ENCODE peak calls at places on chromosome 17, in five cellular contexts. One of them, this sample, is unnamed.

GRCh38 chr17:37050905-37051304 is 102.2 kb downstream of the AATF start:
- DNase-seq in lower leg skin: no peak
- DNase-seq in B cell: no peak
- DNase-seq in heart left ventricle: no peak
- DNase-seq in AG10803: no peak
- DNase-seq in this sample: no peak

GRCh38 chr17:37278247-37278894 is 97.4 kb upstream of the C17orf78 start:
- DNase-seq in lower leg skin: no peak
- DNase-seq in B cell: no peak
- DNase-seq in heart left ventricle: no peak
- DNase-seq in AG10803: no peak
- DNase-seq in this sample: no peak

GRCh38 chr17:59893617-59894100 is 738 bp downstream of the RPS6KB1 start:
- DNase-seq in lower leg skin: no peak
- DNase-seq in B cell: no peak
- DNase-seq in heart left ventricle: peak; percentile 41
- DNase-seq in AG10803: peak; percentile 12
- DNase-seq in this sample: no peak

GRCh38 chr17:57296231-57296630 is 39.9 kb downstream of the MSI2 start:
- DNase-seq in lower leg skin: no peak
- DNase-seq in B cell: no peak
- DNase-seq in heart left ventricle: no peak
- DNase-seq in AG10803: no peak
- DNase-seq in this sample: no peak

GRCh38 chr17:1650731-1651558 is 1.3 kb upstream of the RILP start:
- DNase-seq in lower leg skin: no peak
- DNase-seq in B cell: no peak
- DNase-seq in heart left ventricle: peak; percentile 33
- DNase-seq in AG10803: no peak
- DNase-seq in this sample: peak; percentile 79

GRCh38 chr17:43858201-43858600 is 11.2 kb downstream of the CD300LG start:
- DNase-seq in lower leg skin: no peak
- DNase-seq in B cell: no peak
- DNase-seq in heart left ventricle: no peak
- DNase-seq in AG10803: no peak
- DNase-seq in this sample: no peak

GRCh38 chr17:74147966-74148365 is 55.5 kb upstream of the RPL38 start:
- DNase-seq in lower leg skin: no peak
- DNase-seq in B cell: no peak
- DNase-seq in heart left ventricle: no peak
- DNase-seq in AG10803: no peak
- DNase-seq in this sample: no peak

GRCh38 chr17:71455219-71455618 is 665.6 kb upstream of the SOX9 start:
- DNase-seq in lower leg skin: no peak
- DNase-seq in B cell: no peak
- DNase-seq in heart left ventricle: no peak
- DNase-seq in AG10803: no peak
- DNase-seq in this sample: no peak

GRCh38 chr17:72362466-72363335 is 241.9 kb downstream of the SOX9 start:
- DNase-seq in lower leg skin: no peak
- DNase-seq in B cell: no peak
- DNase-seq in heart left ventricle: no peak
- DNase-seq in AG10803: peak; percentile 76
- DNase-seq in this sample: no peak

GRCh38 chr17:6374761-6375312 is 60.1 kb downstream of the AIPL1 start:
- DNase-seq in lower leg skin: no peak
- DNase-seq in B cell: no peak
- DNase-seq in heart left ventricle: no peak
- DNase-seq in AG10803: peak; percentile 5
- DNase-seq in this sample: no peak

GRCh38 chr17:72101526-72101925 is 19.3 kb upstream of the SOX9 start:
- DNase-seq in lower leg skin: no peak
- DNase-seq in B cell: no peak
- DNase-seq in heart left ventricle: no peak
- DNase-seq in AG10803: no peak
- DNase-seq in this sample: no peak

GRCh38 chr17:8185580-8186445 is 4.2 kb downstream of the BORCS6 start:
- DNase-seq in lower leg skin: peak; percentile 92
- DNase-seq in B cell: peak; percentile 91
- DNase-seq in heart left ventricle: peak; percentile 77
- DNase-seq in AG10803: peak; percentile 61
- DNase-seq in this sample: peak; percentile 94

GRCh38 chr17:45127583-45128300 is 4.6 kb downstream of the PLCD3 start:
- DNase-seq in lower leg skin: no peak
- DNase-seq in B cell: no peak
- DNase-seq in heart left ventricle: peak; percentile 78
- DNase-seq in AG10803: peak; percentile 60
- DNase-seq in this sample: peak; percentile 90

GRCh38 chr17:79811036-79811887 is 14.4 kb upstream of the CBX8 start:
- DNase-seq in lower leg skin: no peak
- DNase-seq in B cell: peak; percentile 60
- DNase-seq in heart left ventricle: no peak
- DNase-seq in AG10803: no peak
- DNase-seq in this sample: peak; percentile 66
- TF ChIP-seq CTCF in lower leg skin: no peak
- TF ChIP-seq CTCF in B cell: peak; percentile 17
- TF ChIP-seq CTCF in heart left ventricle: peak; percentile 62
- TF ChIP-seq CTCF in AG10803: peak; percentile 37
- TF ChIP-seq CTCF in this sample: peak; percentile 34

GRCh38 chr17:14690704-14691103 is 389.8 kb downstream of the HS3ST3B1 start:
- DNase-seq in lower leg skin: no peak
- DNase-seq in B cell: no peak
- DNase-seq in heart left ventricle: no peak
- DNase-seq in AG10803: no peak
- DNase-seq in this sample: no peak

GRCh38 chr17:14693382-14693781 is 392.5 kb downstream of the HS3ST3B1 start:
- DNase-seq in lower leg skin: no peak
- DNase-seq in B cell: no peak
- DNase-seq in heart left ventricle: no peak
- DNase-seq in AG10803: no peak
- DNase-seq in this sample: no peak

DNA sequence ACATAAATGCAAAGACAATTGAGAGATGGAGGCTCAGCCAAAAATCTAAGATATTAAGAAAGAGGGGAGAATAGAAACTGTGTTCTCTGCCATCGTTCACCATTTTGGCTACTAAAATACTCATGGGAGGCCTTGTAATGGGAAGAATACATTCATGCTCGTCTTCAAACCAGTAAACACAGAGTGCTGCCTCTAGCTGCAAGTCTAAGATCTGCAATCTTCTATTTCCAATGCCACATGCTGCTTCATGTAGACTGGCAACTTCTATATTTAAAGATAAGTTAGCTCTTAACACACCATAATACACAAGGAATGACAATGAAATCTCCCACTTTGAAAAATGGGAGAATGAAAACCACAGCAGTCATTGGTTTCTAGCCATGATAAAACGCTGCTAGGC is 387.3 kb downstream of the HS3ST3B1 start:
- DNase-seq in lower leg skin: no peak
- DNase-seq in B cell: no peak
- DNase-seq in heart left ventricle: no peak
- DNase-seq in AG10803: no peak
- DNase-seq in this sample: no peak
- TF ChIP-seq CTCF in lower leg skin: no peak
- TF ChIP-seq CTCF in B cell: peak; percentile 7
- TF ChIP-seq CTCF in heart left ventricle: no peak
- TF ChIP-seq CTCF in AG10803: peak; percentile 25
- TF ChIP-seq CTCF in this sample: no peak

GRCh38 chr17:81903415-81903831 is 1.4 kb downstream of the NPB start:
- DNase-seq in lower leg skin: no peak
- DNase-seq in B cell: no peak
- DNase-seq in heart left ventricle: no peak
- DNase-seq in AG10803: no peak
- DNase-seq in this sample: no peak
- TF ChIP-seq CTCF in lower leg skin: no peak
- TF ChIP-seq CTCF in B cell: no peak
- TF ChIP-seq CTCF in heart left ventricle: no peak
- TF ChIP-seq CTCF in AG10803: no peak
- TF ChIP-seq CTCF in this sample: no peak

DNA sequence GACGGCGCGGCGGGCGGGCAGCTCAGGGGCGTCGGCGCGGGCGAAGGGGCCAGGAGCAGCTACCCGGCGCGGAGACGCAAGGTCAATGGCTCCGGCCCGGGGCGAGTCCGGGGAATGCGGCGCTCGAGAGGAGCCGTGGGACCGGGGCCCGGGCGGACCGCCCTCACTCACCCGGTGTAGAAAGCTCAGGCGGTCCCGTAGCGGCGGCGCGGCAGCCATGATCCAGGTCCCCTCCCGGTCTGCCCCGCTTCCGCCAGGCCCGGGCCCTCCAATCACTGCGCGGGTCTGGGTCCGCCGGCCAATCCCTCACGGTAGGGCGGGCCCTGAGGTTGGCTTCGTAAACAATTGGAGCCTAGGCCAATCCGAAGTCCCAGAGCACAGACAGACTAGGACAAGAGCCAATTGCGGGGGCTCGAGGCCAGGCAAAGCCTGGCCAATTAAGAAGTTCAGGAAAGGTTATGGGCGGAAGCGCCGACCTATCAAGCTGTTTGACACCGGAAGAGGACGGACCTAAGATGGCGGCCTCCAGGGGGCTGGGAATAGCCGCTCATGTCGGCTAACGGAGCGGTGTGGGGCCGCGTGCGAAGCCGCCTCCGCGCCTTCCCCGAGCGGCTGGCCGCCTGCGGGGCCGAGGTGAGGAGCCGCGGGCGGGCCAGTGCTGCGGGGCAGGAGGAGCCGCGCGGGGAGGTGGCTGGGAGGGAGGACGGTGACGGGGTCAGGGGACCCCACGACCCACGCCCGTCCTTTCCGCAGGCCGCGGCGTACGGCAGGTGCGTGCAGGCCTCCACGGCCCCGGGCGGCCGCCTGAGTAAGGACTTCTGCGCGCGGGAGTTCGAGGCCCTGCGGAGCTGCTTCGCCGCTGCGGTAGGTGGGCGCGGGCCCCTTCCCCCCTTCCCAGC is at the start of the genes NDUFAF8 and TEPSIN:
- DNase-seq in lower leg skin: peak; percentile 99
- DNase-seq in B cell: peak; percentile 95
- DNase-seq in heart left ventricle: peak; percentile 98
- DNase-seq in AG10803: peak; percentile 100
- DNase-seq in this sample: peak; percentile 96
- TF ChIP-seq CTCF in lower leg skin: no peak
- TF ChIP-seq CTCF in B cell: no peak
- TF ChIP-seq CTCF in heart left ventricle: no peak
- TF ChIP-seq CTCF in AG10803: no peak
- TF ChIP-seq CTCF in this sample: no peak

This sample was measured in mucosa of descending colon.